ENCODE peak calls at places on chromosome 4, in eight cellular contexts. One of them, this sample, is unnamed.

GRCh38 chr4:13240066-13240465 is 244.1 kb downstream of the RAB28 start:
- DNase-seq in CD8-positive, alpha-beta memory T cell: no peak
- DNase-seq in activated CD8-positive, alpha-beta T cell treated with anti-CD3 and anti-CD28 coated beads, Interleukin-2, amount 10 ng/mL, durations not matched to agents 7 days and 5 days: no peak
- DNase-seq in activated effector memory CD4-positive, alpha-beta T cell treated with Interleukin-2 at 50 U/mL for 16 hours: no peak
- DNase-seq in amniotic stem cell: no peak
- DNase-seq in ecto neural progenitor cell: no peak
- DNase-seq in cardiac fibroblast: no peak
- DNase-seq in NCI-H82: peak; percentile 32
- DNase-seq in this sample: no peak

GRCh38 chr4:14496969-14497368 is 505.3 kb upstream of the CPEB2 start:
- DNase-seq in CD8-positive, alpha-beta memory T cell: no peak
- DNase-seq in activated CD8-positive, alpha-beta T cell treated with anti-CD3 and anti-CD28 coated beads, Interleukin-2, amount 10 ng/mL, durations not matched to agents 7 days and 5 days: no peak
- DNase-seq in activated effector memory CD4-positive, alpha-beta T cell treated with Interleukin-2 at 50 U/mL for 16 hours: no peak
- DNase-seq in amniotic stem cell: no peak
- DNase-seq in ecto neural progenitor cell: no peak
- DNase-seq in cardiac fibroblast: no peak
- DNase-seq in NCI-H82: no peak
- DNase-seq in this sample: no peak

GRCh38 chr4:96009720-96010119 is 169.8 kb downstream of the PDHA2 start:
- DNase-seq in CD8-positive, alpha-beta memory T cell: no peak
- DNase-seq in activated CD8-positive, alpha-beta T cell treated with anti-CD3 and anti-CD28 coated beads, Interleukin-2, amount 10 ng/mL, durations not matched to agents 7 days and 5 days: no peak
- DNase-seq in activated effector memory CD4-positive, alpha-beta T cell treated with Interleukin-2 at 50 U/mL for 16 hours: no peak
- DNase-seq in amniotic stem cell: no peak
- DNase-seq in ecto neural progenitor cell: no peak
- DNase-seq in cardiac fibroblast: peak; percentile 72
- DNase-seq in NCI-H82: no peak
- DNase-seq in this sample: no peak

GRCh38 chr4:158996669-158997074 is 106.2 kb upstream of the RAPGEF2 start:
- DNase-seq in CD8-positive, alpha-beta memory T cell: no peak
- DNase-seq in activated CD8-positive, alpha-beta T cell treated with anti-CD3 and anti-CD28 coated beads, Interleukin-2, amount 10 ng/mL, durations not matched to agents 7 days and 5 days: no peak
- DNase-seq in activated effector memory CD4-positive, alpha-beta T cell treated with Interleukin-2 at 50 U/mL for 16 hours: no peak
- DNase-seq in amniotic stem cell: peak; percentile 83
- DNase-seq in ecto neural progenitor cell: no peak
- DNase-seq in cardiac fibroblast: peak; percentile 88
- DNase-seq in NCI-H82: no peak
- DNase-seq in this sample: no peak

GRCh38 chr4:137545461-137545861 is 13.2 kb upstream of the PCDH18 start:
- DNase-seq in CD8-positive, alpha-beta memory T cell: no peak
- DNase-seq in activated CD8-positive, alpha-beta T cell treated with anti-CD3 and anti-CD28 coated beads, Interleukin-2, amount 10 ng/mL, durations not matched to agents 7 days and 5 days: no peak
- DNase-seq in activated effector memory CD4-positive, alpha-beta T cell treated with Interleukin-2 at 50 U/mL for 16 hours: no peak
- DNase-seq in amniotic stem cell: no peak
- DNase-seq in ecto neural progenitor cell: no peak
- DNase-seq in cardiac fibroblast: peak; percentile 75
- DNase-seq in NCI-H82: no peak
- DNase-seq in this sample: no peak

GRCh38 chr4:88147799-88148217 is 10.6 kb downstream of the ABCG2 start:
- DNase-seq in CD8-positive, alpha-beta memory T cell: no peak
- DNase-seq in activated CD8-positive, alpha-beta T cell treated with anti-CD3 and anti-CD28 coated beads, Interleukin-2, amount 10 ng/mL, durations not matched to agents 7 days and 5 days: no peak
- DNase-seq in activated effector memory CD4-positive, alpha-beta T cell treated with Interleukin-2 at 50 U/mL for 16 hours: no peak
- DNase-seq in amniotic stem cell: no peak
- DNase-seq in ecto neural progenitor cell: no peak
- DNase-seq in cardiac fibroblast: no peak
- DNase-seq in NCI-H82: no peak
- DNase-seq in this sample: peak; percentile 73

GRCh38 chr4:140095694-140096482 is 58.1 kb downstream of the MAML3 start:
- DNase-seq in CD8-positive, alpha-beta memory T cell: peak; percentile 69
- DNase-seq in activated CD8-positive, alpha-beta T cell treated with anti-CD3 and anti-CD28 coated beads, Interleukin-2, amount 10 ng/mL, durations not matched to agents 7 days and 5 days: peak; percentile 84
- DNase-seq in activated effector memory CD4-positive, alpha-beta T cell treated with Interleukin-2 at 50 U/mL for 16 hours: peak; percentile 25
- DNase-seq in amniotic stem cell: peak; percentile 32
- DNase-seq in ecto neural progenitor cell: no peak
- DNase-seq in cardiac fibroblast: peak; percentile 95
- DNase-seq in NCI-H82: no peak
- DNase-seq in this sample: peak; percentile 67

GRCh38 chr4:152110780-152111179 is 350.0 kb upstream of the GATB start:
- DNase-seq in CD8-positive, alpha-beta memory T cell: no peak
- DNase-seq in activated CD8-positive, alpha-beta T cell treated with anti-CD3 and anti-CD28 coated beads, Interleukin-2, amount 10 ng/mL, durations not matched to agents 7 days and 5 days: no peak
- DNase-seq in activated effector memory CD4-positive, alpha-beta T cell treated with Interleukin-2 at 50 U/mL for 16 hours: no peak
- DNase-seq in amniotic stem cell: no peak
- DNase-seq in ecto neural progenitor cell: no peak
- DNase-seq in cardiac fibroblast: no peak
- DNase-seq in NCI-H82: no peak
- DNase-seq in this sample: no peak

GRCh38 chr4:133324491-133324890 is 175.4 kb downstream of the PCDH10 start:
- DNase-seq in CD8-positive, alpha-beta memory T cell: no peak
- DNase-seq in activated CD8-positive, alpha-beta T cell treated with anti-CD3 and anti-CD28 coated beads, Interleukin-2, amount 10 ng/mL, durations not matched to agents 7 days and 5 days: no peak
- DNase-seq in activated effector memory CD4-positive, alpha-beta T cell treated with Interleukin-2 at 50 U/mL for 16 hours: no peak
- DNase-seq in amniotic stem cell: no peak
- DNase-seq in ecto neural progenitor cell: no peak
- DNase-seq in cardiac fibroblast: no peak
- DNase-seq in NCI-H82: no peak
- DNase-seq in this sample: no peak

GRCh38 chr4:10034136-10034535 is 12.8 kb upstream of the SLC2A9 start:
- DNase-seq in CD8-positive, alpha-beta memory T cell: no peak
- DNase-seq in activated CD8-positive, alpha-beta T cell treated with anti-CD3 and anti-CD28 coated beads, Interleukin-2, amount 10 ng/mL, durations not matched to agents 7 days and 5 days: no peak
- DNase-seq in activated effector memory CD4-positive, alpha-beta T cell treated with Interleukin-2 at 50 U/mL for 16 hours: no peak
- DNase-seq in amniotic stem cell: no peak
- DNase-seq in ecto neural progenitor cell: no peak
- DNase-seq in cardiac fibroblast: no peak
- DNase-seq in NCI-H82: peak; percentile 11
- DNase-seq in this sample: no peak

GRCh38 chr4:71020611-71021010 is 27.2 kb downstream of the DCK start:
- DNase-seq in CD8-positive, alpha-beta memory T cell: no peak
- DNase-seq in activated CD8-positive, alpha-beta T cell treated with anti-CD3 and anti-CD28 coated beads, Interleukin-2, amount 10 ng/mL, durations not matched to agents 7 days and 5 days: no peak
- DNase-seq in activated effector memory CD4-positive, alpha-beta T cell treated with Interleukin-2 at 50 U/mL for 16 hours: no peak
- DNase-seq in amniotic stem cell: no peak
- DNase-seq in ecto neural progenitor cell: no peak
- DNase-seq in cardiac fibroblast: peak; percentile 37
- DNase-seq in NCI-H82: no peak
- DNase-seq in this sample: no peak

GRCh38 chr4:6324461-6324998 is 54.9 kb downstream of the WFS1 start:
- DNase-seq in CD8-positive, alpha-beta memory T cell: no peak
- DNase-seq in activated CD8-positive, alpha-beta T cell treated with anti-CD3 and anti-CD28 coated beads, Interleukin-2, amount 10 ng/mL, durations not matched to agents 7 days and 5 days: no peak
- DNase-seq in activated effector memory CD4-positive, alpha-beta T cell treated with Interleukin-2 at 50 U/mL for 16 hours: no peak
- DNase-seq in amniotic stem cell: no peak
- DNase-seq in ecto neural progenitor cell: no peak
- DNase-seq in cardiac fibroblast: no peak
- DNase-seq in NCI-H82: no peak
- DNase-seq in this sample: no peak

GRCh38 chr4:109009909-109010308 is 247.1 kb upstream of the ETNPPL start:
- DNase-seq in CD8-positive, alpha-beta memory T cell: no peak
- DNase-seq in activated CD8-positive, alpha-beta T cell treated with anti-CD3 and anti-CD28 coated beads, Interleukin-2, amount 10 ng/mL, durations not matched to agents 7 days and 5 days: no peak
- DNase-seq in activated effector memory CD4-positive, alpha-beta T cell treated with Interleukin-2 at 50 U/mL for 16 hours: no peak
- DNase-seq in amniotic stem cell: no peak
- DNase-seq in ecto neural progenitor cell: no peak
- DNase-seq in cardiac fibroblast: peak; percentile 63
- DNase-seq in NCI-H82: peak; percentile 78
- DNase-seq in this sample: no peak

GRCh38 chr4:157271166-157271869 is 50.8 kb downstream of the GRIA2 start:
- DNase-seq in CD8-positive, alpha-beta memory T cell: no peak
- DNase-seq in activated CD8-positive, alpha-beta T cell treated with anti-CD3 and anti-CD28 coated beads, Interleukin-2, amount 10 ng/mL, durations not matched to agents 7 days and 5 days: no peak
- DNase-seq in activated effector memory CD4-positive, alpha-beta T cell treated with Interleukin-2 at 50 U/mL for 16 hours: no peak
- DNase-seq in amniotic stem cell: no peak
- DNase-seq in ecto neural progenitor cell: no peak
- DNase-seq in cardiac fibroblast: no peak
- DNase-seq in NCI-H82: no peak
- DNase-seq in this sample: peak; percentile 36

GRCh38 chr4:175947117-175947722 is 118.4 kb upstream of the WDR17 start:
- DNase-seq in CD8-positive, alpha-beta memory T cell: no peak
- DNase-seq in activated CD8-positive, alpha-beta T cell treated with anti-CD3 and anti-CD28 coated beads, Interleukin-2, amount 10 ng/mL, durations not matched to agents 7 days and 5 days: no peak
- DNase-seq in activated effector memory CD4-positive, alpha-beta T cell treated with Interleukin-2 at 50 U/mL for 16 hours: no peak
- DNase-seq in amniotic stem cell: peak; percentile 4
- DNase-seq in ecto neural progenitor cell: no peak
- DNase-seq in cardiac fibroblast: peak; percentile 55
- DNase-seq in NCI-H82: peak; percentile 17
- DNase-seq in this sample: peak; percentile 55